ENCODE peak calls at places on chromosomes 7 and 10, in five cellular contexts. One of them, this sample, is unnamed.

GRCh38 chr10:74640134-74640533 is 186.3 kb upstream of the KAT6B start:
- DNase-seq in posterior cingulate gyrus: no peak
- DNase-seq in activated CD8-positive, alpha-beta memory T cell treated with anti-CD3 and anti-CD28 coated beads for 4 hours: no peak
- DNase-seq in hepatocyte: no peak
- DNase-seq in fibroblast of the aortic adventitia: no peak
- DNase-seq in this sample: no peak

GRCh38 chr7:45162311-45162845 is 4.8 kb downstream of the RAMP3 start:
- DNase-seq in posterior cingulate gyrus: no peak
- DNase-seq in activated CD8-positive, alpha-beta memory T cell treated with anti-CD3 and anti-CD28 coated beads for 4 hours: no peak
- DNase-seq in hepatocyte: no peak
- DNase-seq in fibroblast of the aortic adventitia: no peak
- DNase-seq in this sample: no peak

GRCh38 chr7:95859434-95859833 is 87.1 kb downstream of the DYNC1I1 start:
- DNase-seq in posterior cingulate gyrus: no peak
- DNase-seq in activated CD8-positive, alpha-beta memory T cell treated with anti-CD3 and anti-CD28 coated beads for 4 hours: no peak
- DNase-seq in hepatocyte: peak
- DNase-seq in fibroblast of the aortic adventitia: peak
- DNase-seq in this sample: no peak

GRCh38 chr10:71694567-71694968 is 25.0 kb downstream of the C10orf105 start:
- DNase-seq in posterior cingulate gyrus: no peak
- DNase-seq in activated CD8-positive, alpha-beta memory T cell treated with anti-CD3 and anti-CD28 coated beads for 4 hours: peak
- DNase-seq in hepatocyte: no peak
- DNase-seq in fibroblast of the aortic adventitia: no peak
- DNase-seq in this sample: no peak

GRCh38 chr10:114632869-114633715 is 25.0 kb downstream of the ABLIM1 start:
- DNase-seq in posterior cingulate gyrus: no peak
- DNase-seq in activated CD8-positive, alpha-beta memory T cell treated with anti-CD3 and anti-CD28 coated beads for 4 hours: no peak
- DNase-seq in hepatocyte: peak
- DNase-seq in fibroblast of the aortic adventitia: peak
- DNase-seq in this sample: no peak

GRCh38 chr7:155851892-155852291 is 39.6 kb upstream of the SHH start:
- DNase-seq in posterior cingulate gyrus: no peak
- DNase-seq in activated CD8-positive, alpha-beta memory T cell treated with anti-CD3 and anti-CD28 coated beads for 4 hours: no peak
- DNase-seq in hepatocyte: no peak
- DNase-seq in fibroblast of the aortic adventitia: no peak
- DNase-seq in this sample: no peak

GRCh38 chr7:562394-562675 is 42.7 kb upstream of the PDGFA start:
- DNase-seq in posterior cingulate gyrus: no peak
- DNase-seq in activated CD8-positive, alpha-beta memory T cell treated with anti-CD3 and anti-CD28 coated beads for 4 hours: no peak
- DNase-seq in hepatocyte: no peak
- DNase-seq in fibroblast of the aortic adventitia: no peak
- DNase-seq in this sample: no peak

GRCh38 chr10:29691564-29692064 is 56.8 kb upstream of the SVIL start:
- DNase-seq in posterior cingulate gyrus: no peak
- DNase-seq in activated CD8-positive, alpha-beta memory T cell treated with anti-CD3 and anti-CD28 coated beads for 4 hours: no peak
- DNase-seq in hepatocyte: peak
- DNase-seq in fibroblast of the aortic adventitia: peak
- DNase-seq in this sample: no peak

GRCh38 chr7:152869677-152870051 is 110.1 kb downstream of the ACTR3B start:
- DNase-seq in posterior cingulate gyrus: no peak
- DNase-seq in activated CD8-positive, alpha-beta memory T cell treated with anti-CD3 and anti-CD28 coated beads for 4 hours: no peak
- DNase-seq in hepatocyte: no peak
- DNase-seq in fibroblast of the aortic adventitia: no peak
- DNase-seq in this sample: no peak

GRCh38 chr7:135855836-135856235 is 107.2 kb upstream of the FAM180A start:
- DNase-seq in posterior cingulate gyrus: no peak
- DNase-seq in activated CD8-positive, alpha-beta memory T cell treated with anti-CD3 and anti-CD28 coated beads for 4 hours: no peak
- DNase-seq in hepatocyte: no peak
- DNase-seq in fibroblast of the aortic adventitia: peak
- DNase-seq in this sample: no peak

GRCh38 chr10:104638861-104639594 is 2.1 kb upstream of the SORCS3 start:
- DNase-seq in posterior cingulate gyrus: peak
- DNase-seq in activated CD8-positive, alpha-beta memory T cell treated with anti-CD3 and anti-CD28 coated beads for 4 hours: no peak
- DNase-seq in hepatocyte: peak
- DNase-seq in fibroblast of the aortic adventitia: no peak
- DNase-seq in this sample: no peak

GRCh38 chr7:126606331-126606730 is 646.4 kb downstream of the GRM8 start:
- DNase-seq in posterior cingulate gyrus: no peak
- DNase-seq in activated CD8-positive, alpha-beta memory T cell treated with anti-CD3 and anti-CD28 coated beads for 4 hours: no peak
- DNase-seq in hepatocyte: no peak
- DNase-seq in fibroblast of the aortic adventitia: no peak
- DNase-seq in this sample: no peak

GRCh38 chr10:49290131-49290530 is 8.8 kb upstream of the C10orf71 start:
- DNase-seq in posterior cingulate gyrus: no peak
- DNase-seq in activated CD8-positive, alpha-beta memory T cell treated with anti-CD3 and anti-CD28 coated beads for 4 hours: no peak
- DNase-seq in hepatocyte: no peak
- DNase-seq in fibroblast of the aortic adventitia: no peak
- DNase-seq in this sample: no peak

GRCh38 chr10:124414077-124414476 is 4.6 kb downstream of the OAT start:
- DNase-seq in posterior cingulate gyrus: no peak
- DNase-seq in activated CD8-positive, alpha-beta memory T cell treated with anti-CD3 and anti-CD28 coated beads for 4 hours: no peak
- DNase-seq in hepatocyte: no peak
- DNase-seq in fibroblast of the aortic adventitia: peak
- DNase-seq in this sample: no peak

GRCh38 chr10:106804992-106805391 is 359.5 kb downstream of the SORCS1 start:
- DNase-seq in posterior cingulate gyrus: no peak
- DNase-seq in activated CD8-positive, alpha-beta memory T cell treated with anti-CD3 and anti-CD28 coated beads for 4 hours: no peak
- DNase-seq in hepatocyte: no peak
- DNase-seq in fibroblast of the aortic adventitia: no peak
- DNase-seq in this sample: no peak

GRCh38 chr10:100736144-100736808 is 9.1 kb upstream of the PAX2 start:
- DNase-seq in posterior cingulate gyrus: no peak
- DNase-seq in activated CD8-positive, alpha-beta memory T cell treated with anti-CD3 and anti-CD28 coated beads for 4 hours: no peak
- DNase-seq in hepatocyte: no peak
- DNase-seq in fibroblast of the aortic adventitia: no peak
- DNase-seq in this sample: no peak

GRCh38 chr10:12635127-12635541 is 285.8 kb downstream of the CAMK1D start:
- DNase-seq in posterior cingulate gyrus: no peak
- DNase-seq in activated CD8-positive, alpha-beta memory T cell treated with anti-CD3 and anti-CD28 coated beads for 4 hours: no peak
- DNase-seq in hepatocyte: no peak
- DNase-seq in fibroblast of the aortic adventitia: no peak
- DNase-seq in this sample: no peak

GRCh38 chr7:4895766-4896165 is 12.2 kb upstream of the RADIL start:
- DNase-seq in posterior cingulate gyrus: no peak
- DNase-seq in activated CD8-positive, alpha-beta memory T cell treated with anti-CD3 and anti-CD28 coated beads for 4 hours: no peak
- DNase-seq in hepatocyte: no peak
- DNase-seq in fibroblast of the aortic adventitia: no peak
- DNase-seq in this sample: no peak

GRCh38 chr7:139873593-139874374 is 44.7 kb downstream of the TBXAS1 start:
- DNase-seq in posterior cingulate gyrus: no peak
- DNase-seq in activated CD8-positive, alpha-beta memory T cell treated with anti-CD3 and anti-CD28 coated beads for 4 hours: no peak
- DNase-seq in hepatocyte: no peak
- DNase-seq in fibroblast of the aortic adventitia: no peak
- DNase-seq in this sample: no peak

GRCh38 chr7:66682350-66683093 is 53.8 kb downstream of the KCTD7 start:
- DNase-seq in posterior cingulate gyrus: peak
- DNase-seq in activated CD8-positive, alpha-beta memory T cell treated with anti-CD3 and anti-CD28 coated beads for 4 hours: no peak
- DNase-seq in hepatocyte: no peak
- DNase-seq in fibroblast of the aortic adventitia: peak
- DNase-seq in this sample: no peak

GRCh38 chr7:50782376-50783208 is at the start of gene GRB10:
- DNase-seq in posterior cingulate gyrus: peak
- DNase-seq in activated CD8-positive, alpha-beta memory T cell treated with anti-CD3 and anti-CD28 coated beads for 4 hours: no peak
- DNase-seq in hepatocyte: peak
- DNase-seq in fibroblast of the aortic adventitia: no peak
- DNase-seq in this sample: no peak

GRCh38 chr7:8441602-8442294 is 8.3 kb downstream of the NXPH1 start:
- DNase-seq in posterior cingulate gyrus: no peak
- DNase-seq in activated CD8-positive, alpha-beta memory T cell treated with anti-CD3 and anti-CD28 coated beads for 4 hours: no peak
- DNase-seq in hepatocyte: no peak
- DNase-seq in fibroblast of the aortic adventitia: no peak
- DNase-seq in this sample: no peak

GRCh38 chr7:90661290-90662151 is 65.4 kb downstream of the CDK14 start:
- DNase-seq in posterior cingulate gyrus: no peak
- DNase-seq in activated CD8-positive, alpha-beta memory T cell treated with anti-CD3 and anti-CD28 coated beads for 4 hours: no peak
- DNase-seq in hepatocyte: no peak
- DNase-seq in fibroblast of the aortic adventitia: peak
- DNase-seq in this sample: no peak

GRCh38 chr10:78301891-78302738 is 268.5 kb downstream of the RPS24 start:
- DNase-seq in posterior cingulate gyrus: no peak
- DNase-seq in activated CD8-positive, alpha-beta memory T cell treated with anti-CD3 and anti-CD28 coated beads for 4 hours: no peak
- DNase-seq in hepatocyte: peak
- DNase-seq in fibroblast of the aortic adventitia: no peak
- DNase-seq in this sample: peak

GRCh38 chr7:108723343-108723957 is 153.8 kb downstream of the DNAJB9 start:
- DNase-seq in posterior cingulate gyrus: no peak
- DNase-seq in activated CD8-positive, alpha-beta memory T cell treated with anti-CD3 and anti-CD28 coated beads for 4 hours: no peak
- DNase-seq in hepatocyte: no peak
- DNase-seq in fibroblast of the aortic adventitia: no peak
- DNase-seq in this sample: no peak

GRCh38 chr7:142323706-142324105 is 65.8 kb upstream of the PRSS58 start:
- DNase-seq in posterior cingulate gyrus: peak
- DNase-seq in activated CD8-positive, alpha-beta memory T cell treated with anti-CD3 and anti-CD28 coated beads for 4 hours: no peak
- DNase-seq in hepatocyte: peak
- DNase-seq in fibroblast of the aortic adventitia: no peak
- DNase-seq in this sample: no peak

GRCh38 chr10:6237189-6237496 is 34.4 kb downstream of the PFKFB3 start:
- DNase-seq in posterior cingulate gyrus: no peak
- DNase-seq in activated CD8-positive, alpha-beta memory T cell treated with anti-CD3 and anti-CD28 coated beads for 4 hours: no peak
- DNase-seq in hepatocyte: no peak
- DNase-seq in fibroblast of the aortic adventitia: no peak
- DNase-seq in this sample: no peak

GRCh38 chr7:24851791-24852190 is 94.5 kb upstream of the GSDME start:
- DNase-seq in posterior cingulate gyrus: no peak
- DNase-seq in activated CD8-positive, alpha-beta memory T cell treated with anti-CD3 and anti-CD28 coated beads for 4 hours: no peak
- DNase-seq in hepatocyte: no peak
- DNase-seq in fibroblast of the aortic adventitia: no peak
- DNase-seq in this sample: no peak

GRCh38 chr10:122461367-122461728 is at the start of gene HTRA1:
- DNase-seq in posterior cingulate gyrus: peak
- DNase-seq in activated CD8-positive, alpha-beta memory T cell treated with anti-CD3 and anti-CD28 coated beads for 4 hours: no peak
- DNase-seq in hepatocyte: no peak
- DNase-seq in fibroblast of the aortic adventitia: peak
- DNase-seq in this sample: no peak

GRCh38 chr10:43316988-43317387 is 50.1 kb upstream of the RASGEF1A start:
- DNase-seq in posterior cingulate gyrus: no peak
- DNase-seq in activated CD8-positive, alpha-beta memory T cell treated with anti-CD3 and anti-CD28 coated beads for 4 hours: no peak
- DNase-seq in hepatocyte: no peak
- DNase-seq in fibroblast of the aortic adventitia: no peak
- DNase-seq in this sample: no peak

GRCh38 chr7:104160375-104160774 is 47.4 kb downstream of the ORC5 start:
- DNase-seq in posterior cingulate gyrus: no peak
- DNase-seq in activated CD8-positive, alpha-beta memory T cell treated with anti-CD3 and anti-CD28 coated beads for 4 hours: no peak
- DNase-seq in hepatocyte: peak
- DNase-seq in fibroblast of the aortic adventitia: peak
- DNase-seq in this sample: no peak

GRCh38 chr7:3464900-3465622 is 164.0 kb downstream of the SDK1 start:
- DNase-seq in posterior cingulate gyrus: no peak
- DNase-seq in activated CD8-positive, alpha-beta memory T cell treated with anti-CD3 and anti-CD28 coated beads for 4 hours: no peak
- DNase-seq in hepatocyte: no peak
- DNase-seq in fibroblast of the aortic adventitia: no peak
- DNase-seq in this sample: peak

GRCh38 chr7:159017741-159018140 is 126.9 kb downstream of the VIPR2 start:
- DNase-seq in posterior cingulate gyrus: no peak
- DNase-seq in activated CD8-positive, alpha-beta memory T cell treated with anti-CD3 and anti-CD28 coated beads for 4 hours: no peak
- DNase-seq in hepatocyte: no peak
- DNase-seq in fibroblast of the aortic adventitia: no peak
- DNase-seq in this sample: no peak

GRCh38 chr10:127125331-127125730 is 71.1 kb downstream of the INSYN2A start:
- DNase-seq in posterior cingulate gyrus: no peak
- DNase-seq in activated CD8-positive, alpha-beta memory T cell treated with anti-CD3 and anti-CD28 coated beads for 4 hours: no peak
- DNase-seq in hepatocyte: no peak
- DNase-seq in fibroblast of the aortic adventitia: no peak
- DNase-seq in this sample: no peak

GRCh38 chr7:38558786-38559185 is 72.4 kb downstream of the AMPH start:
- DNase-seq in posterior cingulate gyrus: no peak
- DNase-seq in activated CD8-positive, alpha-beta memory T cell treated with anti-CD3 and anti-CD28 coated beads for 4 hours: no peak
- DNase-seq in hepatocyte: no peak
- DNase-seq in fibroblast of the aortic adventitia: no peak
- DNase-seq in this sample: no peak

GRCh38 chr10:35394934-35395333 is 58.6 kb downstream of the CCNY start:
- DNase-seq in posterior cingulate gyrus: no peak
- DNase-seq in activated CD8-positive, alpha-beta memory T cell treated with anti-CD3 and anti-CD28 coated beads for 4 hours: no peak
- DNase-seq in hepatocyte: no peak
- DNase-seq in fibroblast of the aortic adventitia: no peak
- DNase-seq in this sample: no peak